ENCODE peak calls at places on chromosome 6, in eight cellular contexts. B is body of pancreas, P is A549, R is lower leg skin, J is adrenal gland, Z is uterus, V is NB4, H is sigmoid colon. S is an unnamed sample.

GRCh38 chr6:142975272-142975805 is 30.4 kb upstream of the HIVEP2 start:
- DNase-seq in B (no peak), P (no peak), R (no peak), J (no peak), Z (no peak), V (peak), H (no peak), S (no peak)

GRCh38 chr6:137543114-137543513 is 48.9 kb upstream of the OLIG3 start:
- DNase-seq in B (no peak), P (no peak), R (no peak), J (no peak), Z (no peak), V (no peak), H (no peak), S (no peak)

GRCh38 chr6:26575494-26575939 is 21.2 kb upstream of the ABT1 start:
- DNase-seq in B (no peak), P (no peak), R (no peak), J (no peak), Z (no peak), V (no peak), H (no peak), S (no peak)

GRCh38 chr6:70479236-70479635 is 65.9 kb downstream of the FAM135A start:
- DNase-seq in B (peak), P (no peak), R (no peak), J (no peak), Z (no peak), V (no peak), H (no peak), S (no peak)

GRCh38 chr6:136307351-136307750 is 17.7 kb upstream of the BCLAF1 start:
- DNase-seq in B (no peak), P (no peak), R (no peak), J (no peak), Z (no peak), V (no peak), H (no peak), S (no peak)

GRCh38 chr6:147384737-147385710 is 123.5 kb upstream of the SAMD5 start:
- DNase-seq in B (no peak), P (no peak), R (no peak), J (no peak), Z (no peak), V (no peak), H (no peak), S (no peak)

GRCh38 chr6:142285235-142286087 is 16.3 kb upstream of the ADGRG6 start:
- DNase-seq in B (no peak), P (no peak), R (no peak), J (no peak), Z (no peak), V (no peak), H (no peak), S (no peak)

GRCh38 chr6:140623498-140623897 is 1249.0 kb upstream of the CITED2 start:
- DNase-seq in B (no peak), P (no peak), R (no peak), J (no peak), Z (no peak), V (no peak), H (no peak), S (no peak)

GRCh38 chr6:156616495-156616894 is 160.7 kb upstream of the ARID1B start:
- DNase-seq in B (no peak), P (no peak), R (no peak), J (no peak), Z (no peak), V (no peak), H (no peak), S (no peak)

GRCh38 chr6:118875672-118876071 is 18.3 kb upstream of the ASF1A start:
- DNase-seq in B (no peak), P (no peak), R (no peak), J (no peak), Z (no peak), V (no peak), H (no peak), S (no peak)

GRCh38 chr6:140490086-140490485 is 1115.6 kb upstream of the CITED2 start:
- DNase-seq in B (no peak), P (no peak), R (no peak), J (no peak), Z (no peak), V (no peak), H (no peak), S (no peak)

GRCh38 chr6:117829594-117830319 is 77.3 kb upstream of the SLC35F1 start:
- DNase-seq in B (no peak), P (peak), R (no peak), J (peak), Z (no peak), V (peak), H (no peak), S (no peak)

GRCh38 chr6:126718600-126719327 is 378.8 kb downstream of the CENPW start:
- DNase-seq in B (no peak), P (no peak), R (no peak), J (no peak), Z (no peak), V (no peak), H (no peak), S (no peak)

GRCh38 chr6:134938896-134939295 is 11.0 kb downstream of the ALDH8A1 start:
- DNase-seq in B (no peak), P (no peak), R (peak), J (no peak), Z (no peak), V (no peak), H (no peak), S (no peak)

GRCh38 chr6:160261991-160262718 is 3.5 kb upstream of the SLC22A2 start:
- DNase-seq in B (no peak), P (peak), R (no peak), J (no peak), Z (no peak), V (peak), H (no peak), S (no peak)

GRCh38 chr6:163293286-163293685 is 121.2 kb upstream of the QKI start:
- DNase-seq in B (no peak), P (no peak), R (no peak), J (no peak), Z (no peak), V (no peak), H (no peak), S (no peak)

GRCh38 chr6:33297956-33298772 is 578 bp downstream of the RGL2 start:
- DNase-seq in B (peak), P (peak), R (peak), J (peak), Z (peak), V (peak), H (peak), S (peak)
- TF ChIP-seq POLR2A in B (peak), P (no peak), R (no peak), J (peak), Z (no peak), V (peak), H (peak), S (peak)

DNA sequence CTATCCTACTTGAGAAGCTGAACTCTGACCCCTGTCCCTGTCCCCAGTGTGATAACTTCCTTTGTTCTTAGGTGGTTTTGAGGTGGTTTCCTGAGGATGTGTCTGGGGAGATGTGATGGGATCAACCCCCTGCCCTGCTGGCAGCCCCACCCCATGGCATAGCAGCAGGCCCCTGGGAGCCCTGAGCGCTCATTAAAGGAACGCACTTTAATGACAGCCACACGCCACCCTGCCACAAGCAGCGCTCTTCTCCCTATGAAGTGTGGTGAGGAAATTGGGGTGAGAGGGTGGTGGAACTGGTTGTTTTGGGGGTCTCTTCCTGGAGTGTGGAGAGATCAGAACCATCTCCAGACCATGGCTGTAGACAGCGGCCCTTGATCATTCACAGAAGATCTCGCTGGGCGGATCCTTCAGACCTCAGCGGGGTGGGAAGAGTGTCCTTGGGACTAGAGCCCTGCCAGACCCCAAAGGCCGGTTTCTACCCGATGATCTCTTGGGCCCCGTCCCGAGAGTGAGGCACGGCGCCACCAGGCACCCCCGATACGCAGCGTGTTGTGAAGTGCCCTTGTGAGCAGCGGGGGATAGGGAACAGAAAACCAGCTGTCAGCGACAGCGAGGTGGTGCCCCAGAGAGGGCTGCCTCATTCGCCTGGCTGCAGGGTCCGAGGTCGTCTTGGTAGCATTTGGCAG is 45.4 kb downstream of the SYNJ2 start:
- DNase-seq in B (no peak), P (no peak), R (no peak), J (no peak), Z (no peak), V (no peak), H (no peak), S (no peak)
- TF ChIP-seq POLR2A in B (no peak), P (no peak), R (no peak), J (no peak), Z (no peak), V (no peak), H (no peak), S (no peak)

GRCh38 chr6:53547815-53548496 is 3.1 kb upstream of the GCLC start:
- DNase-seq in B (peak), P (peak), R (peak), J (peak), Z (peak), V (peak), H (peak), S (peak)
- TF ChIP-seq POLR2A in B (peak), P (peak), R (no peak), J (peak), Z (peak), V (peak), H (peak), S (peak)

DNA sequence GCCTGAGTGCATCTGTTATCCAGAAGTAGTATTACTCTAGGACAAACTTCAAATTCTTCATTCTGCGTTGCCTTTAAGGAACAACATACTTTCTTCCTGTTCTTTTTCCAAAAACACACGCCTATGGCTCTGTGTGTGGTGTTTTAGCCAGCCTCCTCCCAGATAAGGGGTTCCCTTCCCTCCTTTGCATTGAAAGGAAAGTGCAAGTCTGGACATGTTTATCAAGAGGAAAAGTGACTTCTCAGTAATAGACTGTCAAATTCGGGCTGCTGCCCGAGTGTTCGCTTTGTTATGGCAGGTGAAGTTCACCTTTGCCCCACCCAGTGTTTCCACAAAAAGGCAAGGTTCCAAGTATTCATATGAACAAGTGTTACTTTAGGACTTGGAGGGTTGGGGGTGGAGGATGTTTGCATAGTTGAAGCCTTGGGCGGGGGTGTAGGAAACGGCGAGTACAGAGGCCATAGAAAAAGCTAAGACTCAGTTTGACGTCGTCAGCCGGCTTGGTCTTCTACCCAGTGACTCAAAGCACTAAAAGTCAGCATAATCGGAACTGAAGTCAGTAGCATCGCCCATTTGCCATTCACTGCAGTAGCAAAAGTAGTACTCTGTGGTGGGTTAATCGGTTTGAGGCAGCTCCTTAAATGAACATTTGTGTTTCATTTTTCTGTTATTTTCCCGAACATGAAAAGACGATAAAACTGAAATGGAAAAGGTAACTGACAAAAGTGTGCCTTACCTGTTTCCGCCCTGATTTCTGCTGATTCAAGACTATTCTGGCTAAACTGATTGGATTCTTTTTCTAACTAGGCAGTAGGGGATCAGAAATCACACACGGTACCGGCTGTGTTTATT is 12.5 kb downstream of the PRDM1 start:
- DNase-seq in B (peak), P (no peak), R (no peak), J (no peak), Z (no peak), V (peak), H (no peak), S (no peak)
- TF ChIP-seq POLR2A in B (no peak), P (no peak), R (no peak), J (no peak), Z (no peak), V (no peak), H (no peak), S (no peak)

DNA sequence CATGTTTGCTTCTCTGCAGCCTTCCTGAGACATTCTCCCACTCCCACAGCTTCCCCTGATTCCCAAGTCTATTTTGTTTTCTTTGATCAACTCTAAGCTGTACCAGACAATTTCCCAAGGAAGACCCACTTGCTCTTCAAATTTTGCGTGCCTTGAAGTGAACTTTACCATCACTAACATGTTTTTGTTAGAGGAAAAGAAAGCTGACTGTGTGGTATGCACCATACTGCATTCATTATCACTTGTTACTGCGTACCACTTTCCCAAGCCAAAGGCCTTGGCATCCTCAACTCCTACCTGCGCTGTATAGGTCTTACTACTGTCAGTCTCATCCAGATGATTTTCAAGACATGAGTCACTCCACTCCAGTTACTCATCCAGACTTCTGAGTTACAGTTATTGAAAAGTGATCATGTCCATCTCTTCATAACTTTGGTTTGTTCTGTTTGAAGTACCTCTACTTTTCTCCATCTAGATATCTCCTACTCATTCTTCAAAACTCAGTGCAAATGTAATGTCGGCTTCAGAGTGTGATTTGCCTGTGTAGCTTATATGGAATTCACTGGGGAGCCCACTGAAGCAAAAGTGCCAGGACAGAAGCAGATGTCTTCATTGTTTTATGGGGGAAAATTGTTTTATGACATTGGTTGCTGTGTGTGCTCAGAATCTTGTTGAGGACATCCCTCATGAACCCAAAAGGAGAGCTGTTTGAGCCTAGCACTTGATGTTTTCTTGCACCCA is 5.2 kb downstream of the RPS12 start:
- DNase-seq in B (no peak), P (no peak), R (no peak), J (no peak), Z (no peak), V (peak), H (no peak), S (no peak)
- TF ChIP-seq POLR2A in B (no peak), P (no peak), R (no peak), J (no peak), Z (no peak), V (no peak), H (no peak), S (no peak)

GRCh38 chr6:28541996-28542395 is 16.3 kb downstream of the GPX5 start:
- DNase-seq in B (no peak), P (no peak), R (no peak), J (no peak), Z (no peak), V (no peak), H (no peak), S (no peak)

GRCh38 chr6:28545955-28546354 is 20.3 kb downstream of the GPX5 start:
- DNase-seq in B (no peak), P (no peak), R (no peak), J (no peak), Z (no peak), V (no peak), H (no peak), S (no peak)

GRCh38 chr6:28544211-28544610 is 18.5 kb downstream of the GPX5 start:
- DNase-seq in B (no peak), P (no peak), R (no peak), J (no peak), Z (no peak), V (peak), H (no peak), S (no peak)

GRCh38 chr6:28542440-28543293 is 17.0 kb downstream of the GPX5 start:
- DNase-seq in B (peak), P (peak), R (no peak), J (peak), Z (peak), V (peak), H (no peak), S (peak)

DNA sequence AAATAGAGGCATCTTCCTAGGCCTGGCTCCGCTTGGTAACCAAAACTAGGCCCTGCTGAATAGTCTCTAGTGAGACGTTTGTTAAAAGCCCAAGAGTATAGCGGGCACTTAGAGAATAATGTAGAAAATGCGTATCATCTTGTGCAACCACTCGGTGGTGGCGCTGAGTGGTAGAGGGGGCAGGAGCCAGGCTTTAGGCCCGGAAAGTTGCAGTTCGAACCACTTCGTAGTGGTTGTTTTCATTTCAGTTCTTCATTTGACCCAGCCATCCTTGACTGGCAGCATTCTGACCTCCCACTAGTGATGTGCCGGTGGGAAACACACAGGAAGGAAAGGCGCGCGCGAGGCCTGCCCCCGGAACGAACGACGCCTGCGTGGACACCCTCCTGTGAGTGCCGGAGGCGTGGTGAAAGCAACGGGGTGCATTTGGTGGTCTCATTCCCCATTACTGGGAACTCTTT is 18.0 kb downstream of the GPX5 start:
- DNase-seq in B (no peak), P (no peak), R (no peak), J (no peak), Z (peak), V (peak), H (no peak), S (no peak)
- TF ChIP-seq POLR2A in B (no peak), P (no peak), R (no peak), J (no peak), Z (no peak), V (no peak), H (no peak), S (no peak)

DNA sequence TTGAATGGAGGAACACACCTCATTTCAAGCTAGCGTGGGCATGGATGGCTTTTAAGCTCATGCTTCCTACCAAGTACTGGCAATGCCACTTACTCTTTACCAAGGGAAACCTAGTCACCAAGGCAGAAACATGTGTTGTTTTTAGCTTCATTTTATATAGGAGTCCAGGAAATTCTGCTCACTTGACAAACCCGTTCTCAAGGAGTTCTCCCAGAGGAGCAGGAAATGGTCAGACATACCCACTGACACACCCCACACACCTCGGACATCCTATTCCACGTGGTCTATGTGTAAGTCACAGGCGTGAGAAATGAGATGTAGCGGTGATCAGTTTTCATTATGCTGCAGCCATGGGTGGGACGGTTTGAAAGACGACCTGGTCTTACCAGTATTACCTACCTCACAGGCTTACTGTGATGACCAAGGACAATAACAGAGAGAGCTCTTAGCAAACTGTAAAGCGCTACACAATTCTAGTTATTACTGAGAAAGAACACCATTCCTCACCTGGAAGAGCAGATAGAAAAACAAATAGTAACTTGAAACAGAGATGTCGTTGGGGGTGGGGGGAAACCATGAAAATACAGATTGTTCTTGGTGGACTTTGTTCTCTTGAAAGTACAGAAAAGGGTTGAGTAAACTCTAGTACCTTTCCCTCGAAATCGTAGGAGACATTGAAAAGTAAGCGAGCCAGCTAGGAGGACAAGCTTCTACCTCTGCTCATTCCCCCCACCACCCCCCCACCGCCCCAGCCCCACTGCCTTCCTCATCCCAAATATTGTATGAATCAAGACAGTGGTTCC is 1.7 kb downstream of the CNKSR3 start:
- DNase-seq in B (peak), P (no peak), R (no peak), J (no peak), Z (no peak), V (no peak), H (peak), S (peak)
- TF ChIP-seq POLR2A in B (no peak), P (no peak), R (no peak), J (no peak), Z (no peak), V (no peak), H (no peak), S (no peak)